ENCODE peak calls at places on chromosomes 13 and 19, in nine cellular contexts. T, C, I, X, V, Q, N, O and M are unnamed samples.

GRCh38 chr19:1226227-1226518 is 11.6 kb downstream of the CBARP start:
- DNase-seq in T (no peak), C (no peak), I (no peak), X (peak), V (no peak), Q (no peak), N (no peak), O (no peak), M (no peak)

GRCh38 chr13:67048084-67048792 is 181.9 kb downstream of the PCDH9 start:
- DNase-seq in T (no peak), C (no peak), I (no peak), X (no peak), V (no peak), Q (peak), N (no peak), O (no peak), M (no peak)

GRCh38 chr13:106491928-106492327 is 43.5 kb downstream of the EFNB2 start:
- DNase-seq in T (no peak), C (no peak), I (no peak), X (no peak), V (no peak), Q (no peak), N (no peak), O (no peak), M (no peak)

GRCh38 chr13:63901630-63902029 is 2486.0 kb upstream of the PCDH20 start:
- DNase-seq in T (no peak), C (no peak), I (no peak), X (no peak), V (no peak), Q (no peak), N (no peak), O (no peak), M (no peak)

GRCh38 chr19:12265921-12266704 is 28.6 kb downstream of the ZNF44 start:
- DNase-seq in T (no peak), C (no peak), I (no peak), X (peak), V (no peak), Q (no peak), N (no peak), O (no peak), M (no peak)

GRCh38 chr19:468587-469256 is 7.9 kb upstream of the SHC2 start:
- DNase-seq in T (no peak), C (no peak), I (no peak), X (peak), V (no peak), Q (no peak), N (no peak), O (no peak), M (no peak)

GRCh38 chr19:43524922-43525835 is 1.8 kb downstream of the ETHE1 start:
- DNase-seq in T (no peak), C (peak), I (peak), X (no peak), V (no peak), Q (peak), N (peak), O (peak), M (no peak)

GRCh38 chr19:16618248-16618647 is 9.8 kb downstream of the MED26 start:
- DNase-seq in T (no peak), C (no peak), I (no peak), X (no peak), V (no peak), Q (no peak), N (no peak), O (no peak), M (no peak)

GRCh38 chr19:1888385-1888784 is 3.1 kb upstream of the ABHD17A start:
- DNase-seq in T (no peak), C (no peak), I (no peak), X (no peak), V (no peak), Q (no peak), N (no peak), O (no peak), M (no peak)

GRCh38 chr13:51453308-51453958 is 597 bp upstream of the INTS6 start:
- DNase-seq in T (peak), C (peak), I (peak), X (peak), V (no peak), Q (no peak), N (peak), O (no peak), M (peak)

GRCh38 chr13:96460571-96460970 is 370.7 kb downstream of the HS6ST3 start:
- DNase-seq in T (no peak), C (no peak), I (no peak), X (no peak), V (no peak), Q (no peak), N (no peak), O (no peak), M (no peak)

GRCh38 chr13:107600986-107601385 is 614.4 kb downstream of the LIG4 start:
- DNase-seq in T (no peak), C (no peak), I (no peak), X (no peak), V (no peak), Q (no peak), N (no peak), O (no peak), M (no peak)

GRCh38 chr13:95191821-95192220 is 109.4 kb downstream of the ABCC4 start:
- DNase-seq in T (peak), C (peak), I (peak), X (peak), V (no peak), Q (peak), N (peak), O (peak), M (peak)

GRCh38 chr13:112444001-112444311 is 67.8 kb downstream of the SPACA7 start:
- DNase-seq in T (no peak), C (no peak), I (peak), X (peak), V (peak), Q (peak), N (peak), O (peak), M (peak)

GRCh38 chr19:45902651-45903625 is 525 bp upstream of the MYPOP start:
- DNase-seq in T (peak), C (peak), I (peak), X (peak), V (no peak), Q (peak), N (peak), O (peak), M (peak)
- TF ChIP-seq POLR2A in T (no peak), C (no peak), I (peak), X (no peak), V (peak), Q (no peak), N (peak), O (no peak), M (peak)

GRCh38 chr19:45005787-45006186 is 4.5 kb downstream of the RELB start:
- DNase-seq in T (no peak), C (no peak), I (no peak), X (no peak), V (no peak), Q (no peak), N (no peak), O (peak), M (no peak)

GRCh38 chr19:45008554-45008953 is 7.3 kb downstream of the RELB start:
- DNase-seq in T (no peak), C (no peak), I (no peak), X (no peak), V (no peak), Q (no peak), N (no peak), O (peak), M (no peak)

GRCh38 chr19:45011959-45012358 is 10.7 kb downstream of the RELB start:
- DNase-seq in T (no peak), C (no peak), I (no peak), X (peak), V (no peak), Q (no peak), N (no peak), O (no peak), M (no peak)

GRCh38 chr19:45010306-45010705 is 9.0 kb downstream of the RELB start:
- DNase-seq in T (no peak), C (no peak), I (no peak), X (no peak), V (no peak), Q (no peak), N (no peak), O (no peak), M (no peak)

GRCh38 chr19:45009625-45010255 is 8.5 kb downstream of the RELB start:
- DNase-seq in T (no peak), C (no peak), I (no peak), X (no peak), V (no peak), Q (no peak), N (no peak), O (no peak), M (no peak)
- TF ChIP-seq POLR2A in T (no peak), C (no peak), I (no peak), X (no peak), V (no peak), Q (no peak), N (no peak), O (no peak), M (no peak)

DNA sequence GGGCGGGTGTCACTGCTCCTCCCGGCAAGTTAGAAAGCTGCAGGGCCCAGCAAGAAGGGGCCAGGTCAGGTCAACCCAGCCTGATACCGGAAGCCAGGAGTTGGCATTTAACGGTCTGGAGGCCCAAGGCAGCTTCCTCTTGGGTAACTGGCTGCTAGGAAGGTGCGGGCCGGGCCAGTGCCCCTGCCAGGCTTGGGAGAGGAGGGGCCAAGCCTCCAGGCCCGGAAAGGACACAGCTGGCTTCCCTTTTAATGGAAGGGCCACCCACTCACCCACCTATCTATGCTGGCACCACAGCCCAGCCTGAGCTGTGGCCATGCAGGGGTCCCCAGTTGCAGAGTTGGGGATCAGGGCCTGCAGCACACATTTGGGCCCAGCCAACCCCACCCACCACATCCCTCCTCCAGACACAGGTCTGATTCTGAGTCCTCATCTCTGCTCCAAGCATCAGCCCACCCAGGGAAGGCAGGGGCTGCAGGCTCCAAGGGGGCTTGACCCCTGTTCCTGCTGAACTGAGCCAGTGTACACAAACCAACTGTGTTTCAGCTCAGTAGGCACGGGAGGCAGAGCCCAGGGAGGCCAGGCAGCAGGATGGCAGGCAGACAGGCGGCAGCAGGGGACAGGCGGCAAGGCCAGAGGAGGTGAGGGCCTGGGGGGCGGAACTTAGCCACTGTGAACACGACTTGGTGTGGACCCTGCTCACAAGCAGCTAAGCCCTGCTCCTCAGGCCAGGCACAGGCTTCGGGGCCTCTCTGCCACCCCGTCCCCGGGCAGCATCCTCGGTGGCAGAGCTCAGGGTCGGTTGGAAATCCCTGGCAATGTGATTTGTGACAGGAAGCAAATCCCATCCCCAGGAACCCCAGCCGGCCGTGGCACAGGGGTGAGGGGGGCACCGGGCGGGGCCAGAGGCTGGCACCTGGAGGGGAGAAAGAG is 40.8 kb downstream of the ZSWIM4 start:
- DNase-seq in T (peak), C (no peak), I (no peak), X (peak), V (no peak), Q (no peak), N (no peak), O (no peak), M (no peak)
- TF ChIP-seq POLR2A in T (no peak), C (no peak), I (no peak), X (peak), V (no peak), Q (peak), N (no peak), O (no peak), M (no peak)

DNA sequence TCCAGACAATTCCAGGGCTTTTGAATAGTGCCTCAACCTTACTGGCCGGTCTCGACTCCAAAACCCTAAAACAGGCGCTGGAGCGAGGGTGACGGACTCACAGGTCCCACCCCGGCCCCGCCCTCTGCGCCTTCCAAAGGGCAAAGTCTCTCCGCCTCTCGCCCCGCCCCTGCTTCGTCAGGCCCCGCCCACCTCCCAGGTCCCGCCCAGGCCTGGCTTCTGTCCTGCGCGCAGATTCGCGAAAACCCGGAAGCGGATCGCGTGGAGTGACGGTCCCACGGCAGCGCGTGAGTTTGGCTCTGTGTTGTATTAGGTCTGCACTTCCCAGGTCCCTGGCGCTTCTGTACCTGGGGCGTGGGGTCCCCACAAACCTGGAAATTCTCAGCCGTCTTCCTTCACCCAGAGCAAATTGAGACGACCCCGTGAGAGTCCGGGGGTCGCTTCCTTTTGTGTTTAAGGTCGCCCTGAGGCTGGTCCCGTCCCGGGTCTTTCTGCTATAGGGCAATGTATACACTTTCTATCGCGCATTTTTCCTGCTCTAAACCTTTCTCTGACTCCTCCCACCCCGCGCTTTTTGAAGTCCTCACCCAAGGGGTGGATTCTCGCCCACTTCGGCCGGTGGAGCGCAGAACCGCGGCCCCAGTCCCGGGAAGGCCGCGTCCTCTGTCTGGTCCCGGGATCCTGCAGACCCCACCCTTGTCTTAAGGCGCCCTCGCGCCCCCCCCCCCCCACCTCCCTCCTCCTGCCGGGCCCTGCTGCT is at the start of gene ZNF813:
- DNase-seq in T (peak), C (peak), I (peak), X (peak), V (no peak), Q (peak), N (peak), O (peak), M (peak)
- TF ChIP-seq POLR2A in T (no peak), C (no peak), I (peak), X (peak), V (peak), Q (peak), N (peak), O (no peak), M (peak)

DNA sequence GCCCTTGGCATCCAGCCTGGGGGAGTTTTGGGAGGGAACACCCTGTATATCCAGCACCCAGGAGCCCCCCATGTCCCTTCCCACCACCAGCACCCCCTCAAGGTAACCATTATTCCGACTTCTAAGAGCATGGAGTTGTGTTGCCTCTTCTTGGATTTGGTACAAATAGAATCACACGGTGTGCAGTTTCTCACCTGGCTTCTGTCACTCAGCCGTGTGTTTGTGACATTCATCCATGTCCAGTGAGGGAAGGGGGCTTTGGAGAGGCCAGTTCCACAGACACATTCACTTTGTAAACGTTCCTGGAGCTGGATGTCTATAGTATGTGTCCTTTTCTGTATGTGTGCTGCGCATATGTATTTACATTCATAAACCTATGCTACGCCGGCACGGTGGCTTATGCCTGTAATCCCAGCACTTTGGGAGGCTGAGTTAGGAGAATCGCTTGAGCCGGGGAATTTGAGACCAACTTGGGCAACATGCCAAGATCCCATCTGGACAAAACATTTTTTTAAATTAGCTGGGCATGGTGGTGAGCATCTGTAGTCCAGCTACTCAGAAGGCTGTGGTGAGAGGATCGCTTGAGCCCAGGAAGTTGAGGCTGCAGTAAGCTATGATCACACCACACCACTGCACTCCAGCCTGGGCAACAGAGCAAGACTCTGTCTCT is 36.6 kb downstream of the MYH14 start:
- DNase-seq in T (no peak), C (no peak), I (no peak), X (no peak), V (no peak), Q (no peak), N (no peak), O (no peak), M (no peak)
- TF ChIP-seq POLR2A in T (no peak), C (no peak), I (no peak), X (no peak), V (no peak), Q (no peak), N (no peak), O (no peak), M (no peak)

DNA sequence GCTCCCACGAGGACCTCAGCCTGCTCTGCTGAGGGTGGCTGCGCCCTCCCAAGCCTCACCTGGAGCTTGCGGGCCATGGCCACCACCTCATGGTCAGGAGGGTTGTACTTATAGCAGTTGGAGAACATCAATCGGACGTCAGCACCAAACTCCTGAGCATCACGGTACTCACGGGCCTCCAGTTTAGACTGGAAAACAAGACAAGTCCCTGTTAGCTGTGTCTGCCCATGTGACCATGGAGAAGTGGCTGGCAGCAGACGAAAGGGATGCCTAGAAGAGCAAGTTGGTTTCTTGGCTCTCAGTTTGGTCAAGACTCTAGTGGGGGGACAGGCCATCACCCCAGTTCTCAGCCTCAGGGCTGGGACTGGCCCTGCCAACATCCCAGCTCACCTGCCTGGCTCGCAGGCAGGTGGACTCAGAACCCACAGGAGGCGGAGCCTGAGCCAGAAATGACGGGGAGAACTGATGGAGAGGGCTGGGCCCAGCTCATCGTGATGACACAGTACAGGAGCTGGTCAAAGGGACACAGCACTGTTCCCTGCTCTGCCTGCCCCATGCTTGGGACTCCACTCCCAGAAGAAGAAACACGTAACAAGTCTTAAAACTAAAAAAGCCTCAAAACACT is 31.2 kb upstream of the EPHX3 start:
- DNase-seq in T (no peak), C (no peak), I (no peak), X (no peak), V (no peak), Q (no peak), N (no peak), O (no peak), M (no peak)
- TF ChIP-seq POLR2A in T (no peak), C (no peak), I (no peak), X (no peak), V (no peak), Q (no peak), N (no peak), O (no peak), M (no peak)

GRCh38 chr19:35249848-35250711 is 1.3 kb downstream of the LSR start:
- DNase-seq in T (no peak), C (no peak), I (no peak), X (peak), V (peak), Q (no peak), N (no peak), O (no peak), M (no peak)

GRCh38 chr19:35247526-35248309 is 1.1 kb upstream of the LSR start:
- DNase-seq in T (no peak), C (no peak), I (peak), X (peak), V (peak), Q (no peak), N (peak), O (peak), M (peak)

GRCh38 chr19:35249146-35249847 is 495 bp downstream of the LSR start:
- DNase-seq in T (no peak), C (no peak), I (peak), X (peak), V (peak), Q (no peak), N (peak), O (no peak), M (no peak)

GRCh38 chr19:35246466-35247096 is 2.2 kb upstream of the LSR start:
- DNase-seq in T (no peak), C (no peak), I (no peak), X (no peak), V (peak), Q (no peak), N (no peak), O (no peak), M (no peak)

DNA sequence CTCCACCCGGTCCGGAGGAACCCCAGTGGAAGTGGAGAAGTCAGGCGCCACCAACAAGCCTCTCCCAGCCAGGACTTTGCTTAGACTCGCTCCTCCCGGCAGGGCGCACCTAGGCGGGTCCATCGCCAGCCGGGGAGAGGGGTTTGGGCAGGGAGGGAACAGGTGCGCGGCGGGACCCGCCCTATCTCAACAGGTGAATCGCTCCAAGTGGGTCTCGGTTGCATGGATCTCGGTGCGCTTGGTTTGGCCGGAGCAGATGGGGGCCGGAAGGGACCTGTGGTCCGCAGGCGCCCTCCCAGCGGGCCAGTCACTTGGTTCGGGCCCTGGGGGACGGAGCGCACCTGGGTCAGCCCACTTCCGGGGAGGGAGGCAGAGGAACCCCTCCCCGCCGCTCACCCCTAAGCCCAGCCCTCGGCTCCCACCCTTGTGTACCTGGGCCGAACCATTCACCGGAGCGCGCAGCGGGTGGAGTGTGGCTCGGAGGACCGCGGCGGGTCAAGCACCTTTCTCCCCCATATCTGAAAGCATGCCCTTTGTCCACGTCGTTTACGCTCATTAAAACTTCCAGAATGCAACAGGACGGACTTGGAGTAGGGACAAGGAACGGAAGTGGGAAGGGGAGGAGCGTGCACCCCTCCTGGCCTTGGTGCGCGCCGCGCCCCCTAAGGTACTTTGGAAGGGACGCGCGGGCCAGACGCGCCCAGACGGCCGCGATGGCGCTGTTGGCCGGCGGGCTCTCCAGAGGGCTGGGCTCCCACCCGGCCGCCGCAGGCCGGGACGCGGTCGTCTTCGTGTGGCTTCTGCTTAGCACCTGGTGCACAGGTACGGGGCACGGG is at the start of gene LSR:
- DNase-seq in T (no peak), C (no peak), I (peak), X (peak), V (no peak), Q (no peak), N (peak), O (peak), M (peak)
- TF ChIP-seq POLR2A in T (no peak), C (no peak), I (no peak), X (peak), V (no peak), Q (no peak), N (peak), O (no peak), M (peak)

GRCh38 chr13:113839536-113840204 is 24.2 kb downstream of the GAS6 start:
- DNase-seq in T (no peak), C (no peak), I (no peak), X (peak), V (no peak), Q (no peak), N (no peak), O (peak), M (no peak)
- TF ChIP-seq POLR2A in T (no peak), C (no peak), I (no peak), X (no peak), V (no peak), Q (no peak), N (no peak), O (no peak), M (no peak)

GRCh38 chr19:32971715-32972540 is at the start of the genes CEP89 and FAAP24:
- DNase-seq in T (peak), C (peak), I (peak), X (peak), V (peak), Q (peak), N (peak), O (peak), M (peak)
- TF ChIP-seq POLR2A in T (no peak), C (no peak), I (peak), X (peak), V (no peak), Q (peak), N (peak), O (no peak), M (peak)